ENCODE peak calls at places on chromosomes 4 and X, in ten cellular contexts. A, W, N, F, L, H, D, T, U and R are unnamed samples.

GRCh38 chrX:11407331-11408110 is 114.3 kb downstream of the AMELX start:
- DNase-seq in W (no peak), T (peak), H (no peak), F (no peak), U (no peak), N (no peak), A (no peak), D (no peak), L (no peak), R (no peak)

GRCh38 chr4:87502580-87503238 is 26.5 kb downstream of the SPARCL1 start:
- DNase-seq in U (no peak), F (peak), N (no peak), W (peak), T (peak), D (no peak), H (no peak), L (no peak), A (no peak), R (peak)

GRCh38 chr4:88706574-88706973 is 8.9 kb upstream of the NAP1L5 start:
- DNase-seq in F (peak), N (peak), U (no peak), T (peak), A (peak), W (peak), D (peak), H (no peak), L (peak), R (peak)

GRCh38 chr4:2825740-2826139 is 17.9 kb upstream of the ADD1 start:
- DNase-seq in T (no peak), H (no peak), U (peak), L (no peak), D (peak), N (no peak), W (no peak), A (no peak), F (no peak), R (no peak)

GRCh38 chr4:86934772-86935498 is at the start of gene AFF1:
- DNase-seq in D (peak), N (peak), H (peak), A (peak), L (peak), T (peak), U (peak), F (peak), W (peak), R (peak)

GRCh38 chr4:134624365-134624764 is 422.8 kb upstream of the PABPC4L start:
- DNase-seq in U (no peak), D (no peak), H (no peak), N (no peak), T (no peak), F (no peak), L (no peak), A (no peak), W (no peak), R (no peak)

GRCh38 chrX:153864561-153865320 is 21.2 kb downstream of the L1CAM start:
- DNase-seq in U (no peak), H (no peak), T (no peak), D (no peak), L (no peak), N (no peak), W (no peak), A (no peak), F (no peak), R (no peak)

GRCh38 chrX:154761977-154762528 is 611 bp upstream of the DKC1 start:
- DNase-seq in N (no peak), W (no peak), D (no peak), H (no peak), F (no peak), L (no peak), T (no peak), A (peak), U (no peak), R (no peak)

GRCh38 chrX:103941201-103941975 is 21.0 kb upstream of the TMSB15B start:
- DNase-seq in W (peak), U (no peak), A (no peak), D (no peak), H (no peak), T (peak), L (no peak), F (peak), N (peak), R (peak)

GRCh38 chrX:121308276-121308805 is 260.9 kb downstream of the GLUD2 start:
- DNase-seq in L (peak), A (peak), N (peak), U (no peak), W (peak), D (no peak), H (no peak), F (peak), T (no peak), R (peak)

GRCh38 chr4:124111922-124112321 is 600.6 kb downstream of the ANKRD50 start:
- DNase-seq in U (no peak), D (no peak), H (no peak), F (peak), A (peak), W (peak), N (peak), L (no peak), T (peak), R (peak)

GRCh38 chr4:105715692-105716278 is 7.2 kb downstream of the GSTCD start:
- DNase-seq in F (peak), T (peak), H (no peak), N (peak), W (peak), L (no peak), A (no peak), U (no peak), D (no peak), R (peak)

GRCh38 chrX:150219374-150220185 is 143.5 kb upstream of the MAMLD1 start:
- DNase-seq in F (no peak), A (no peak), L (no peak), U (no peak), N (peak), D (no peak), W (no peak), H (no peak), T (peak), R (peak)

GRCh38 chr4:147355849-147356248 is 125.0 kb upstream of the EDNRA start:
- DNase-seq in D (no peak), H (no peak), T (peak), U (no peak), F (peak), N (peak), A (no peak), L (no peak), W (peak), R (peak)

GRCh38 chr4:147777456-147778091 is 45.7 kb downstream of the ARHGAP10 start:
- DNase-seq in N (no peak), T (peak), D (no peak), F (no peak), U (no peak), L (no peak), A (no peak), H (no peak), W (peak), R (peak)

GRCh38 chr4:149781150-149781549 is 34.5 kb downstream of the IQCM start:
- DNase-seq in D (no peak), F (peak), U (no peak), W (peak), N (peak), H (no peak), L (no peak), T (peak), A (no peak), R (peak)

GRCh38 chr4:3434891-3435683 is 6.7 kb upstream of the HGFAC start:
- DNase-seq in H (no peak), F (no peak), N (no peak), L (no peak), D (peak), T (no peak), A (no peak), U (no peak), W (no peak), R (no peak)

GRCh38 chr4:166172619-166173018 is 299.6 kb downstream of the TLL1 start:
- DNase-seq in N (no peak), L (no peak), D (no peak), W (no peak), H (no peak), U (no peak), F (no peak), A (no peak), T (no peak), R (no peak)

GRCh38 chr4:55216871-55217635 is 91.7 kb upstream of the KDR start:
- DNase-seq in A (no peak), D (no peak), N (no peak), F (peak), L (no peak), U (no peak), T (no peak), H (no peak), W (peak), R (no peak)

GRCh38 chr4:5710962-5711478 is at the start of gene EVC:
- DNase-seq in U (peak), H (peak), N (peak), L (peak), W (peak), A (peak), T (peak), D (peak), F (peak), R (peak)

GRCh38 chr4:6613676-6614651 is 26.5 kb upstream of the MRFAP1 start:
- DNase-seq in A (no peak), L (no peak), D (no peak), W (no peak), U (no peak), N (no peak), T (no peak), H (no peak), F (no peak), R (no peak)

GRCh38 chr4:145815626-145816025 is 123.0 kb downstream of the ZNF827 start:
- DNase-seq in D (no peak), T (peak), L (no peak), A (no peak), N (peak), F (no peak), U (no peak), H (no peak), W (no peak), R (no peak)

GRCh38 chr4:48081196-48081595 is 52.9 kb downstream of the TXK start:
- DNase-seq in D (no peak), W (no peak), L (no peak), N (peak), A (no peak), T (peak), H (no peak), U (no peak), F (peak), R (peak)

GRCh38 chrX:114028907-114029662 is 554.8 kb upstream of the HTR2C start:
- DNase-seq in D (no peak), L (no peak), T (no peak), W (no peak), U (no peak), H (no peak), A (no peak), F (no peak), N (no peak), R (no peak)

GRCh38 chr4:70901607-70901983 is 574 bp upstream of the MOB1B start:
- DNase-seq in A (no peak), U (no peak), T (no peak), D (no peak), N (no peak), F (no peak), W (peak), L (no peak), H (no peak), R (no peak)

GRCh38 chrX:17692709-17693346 is 44.5 kb upstream of the SCML1 start:
- DNase-seq in W (peak), T (peak), D (no peak), N (peak), L (no peak), U (no peak), A (no peak), F (peak), H (no peak), R (peak)

GRCh38 chr4:17066972-17067371 is 168.5 kb upstream of the LDB2 start:
- DNase-seq in D (peak), A (no peak), N (peak), U (no peak), T (peak), F (peak), L (peak), H (no peak), W (peak), R (peak)

GRCh38 chr4:182062458-182062857 is 180.7 kb upstream of the TENM3 start:
- DNase-seq in F (no peak), U (no peak), T (no peak), A (no peak), H (no peak), L (no peak), N (no peak), W (no peak), D (no peak), R (no peak)

GRCh38 chrX:45756562-45756961 is 555.9 kb upstream of the DIPK2B start:
- DNase-seq in W (no peak), D (no peak), A (no peak), H (no peak), U (no peak), N (peak), T (no peak), F (no peak), L (no peak), R (peak)
- H3K4me3 ChIP-seq in W (no peak), D (no peak), A (no peak), H (no peak), U (no peak), N (no peak), T (no peak), F (no peak), L (no peak), R (no peak)

DNA sequence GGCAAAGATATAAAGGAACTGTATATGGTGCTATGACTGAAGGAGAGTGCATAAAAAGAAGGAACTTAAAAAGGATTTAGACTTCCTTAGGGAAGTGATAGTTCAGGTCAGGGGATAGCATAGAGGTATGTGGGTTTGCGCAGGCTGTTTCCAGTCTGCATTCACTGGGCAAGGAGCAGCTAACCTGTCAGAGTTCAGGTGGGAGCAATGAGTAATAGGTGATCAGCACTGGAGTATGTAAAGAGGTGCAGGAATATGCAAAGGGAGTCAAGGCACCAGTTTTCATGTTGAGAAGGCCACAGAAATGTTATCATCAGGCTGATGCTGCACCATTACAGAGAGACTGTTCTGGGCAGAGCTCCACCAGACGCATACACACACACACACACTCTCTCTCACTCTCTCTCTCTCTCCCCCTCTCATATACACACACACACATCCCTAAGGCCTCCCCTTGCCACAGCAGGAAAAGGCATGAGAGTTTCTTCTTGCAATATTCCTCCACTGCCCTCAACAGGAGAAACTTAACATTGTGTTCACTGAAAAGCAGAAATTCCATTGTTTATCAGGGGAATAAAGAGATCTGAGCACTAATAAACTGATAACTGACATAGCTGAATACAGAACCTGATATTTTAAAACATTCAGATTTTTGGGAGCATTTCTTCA is 256.4 kb upstream of the GRID2 start:
- DNase-seq in W (peak), T (peak), L (no peak), H (no peak), U (no peak), N (peak), F (peak), D (no peak), A (no peak), R (peak)
- TF ChIP-seq CTCF in W (peak), T (peak), L (no peak), H (no peak), U (no peak), N (peak), F (peak), D (no peak), A (no peak), R (no peak)

DNA sequence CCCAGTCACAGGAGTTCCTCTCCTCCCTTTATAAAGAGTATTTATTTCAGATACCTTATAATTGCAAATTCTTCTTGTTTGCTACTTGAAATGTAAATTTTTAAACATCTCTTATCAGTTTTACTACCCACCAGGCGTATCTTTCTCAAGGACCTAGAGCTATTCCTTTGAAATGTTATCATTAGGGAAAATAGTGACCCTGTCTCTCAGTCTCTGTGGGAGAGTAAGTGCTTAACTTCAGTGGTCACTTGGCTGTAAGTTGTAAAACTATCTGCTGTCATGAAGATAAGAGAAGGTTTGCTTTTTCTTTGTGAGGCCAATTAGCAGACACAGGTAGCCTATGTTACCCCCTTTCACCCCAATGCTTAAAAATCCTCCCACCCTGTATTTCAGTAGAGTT is 241.6 kb downstream of the TACR3 start:
- DNase-seq in L (no peak), N (no peak), H (no peak), T (no peak), U (no peak), F (no peak), D (no peak), W (no peak), A (no peak), R (no peak)
- H3K4me3 ChIP-seq in L (no peak), N (no peak), H (no peak), T (no peak), U (no peak), F (no peak), D (no peak), W (no peak), A (no peak), R (no peak)

GRCh38 chrX:57453901-57454300 is 137.9 kb upstream of the ZXDB start:
- DNase-seq in F (peak), T (peak), N (no peak), U (no peak), A (peak), L (no peak), H (no peak), W (peak), D (no peak), R (peak)
- TF ChIP-seq CTCF in F (peak), T (peak), N (no peak), U (no peak), A (no peak), L (no peak), H (peak), W (peak), D (no peak), R (peak)

DNA sequence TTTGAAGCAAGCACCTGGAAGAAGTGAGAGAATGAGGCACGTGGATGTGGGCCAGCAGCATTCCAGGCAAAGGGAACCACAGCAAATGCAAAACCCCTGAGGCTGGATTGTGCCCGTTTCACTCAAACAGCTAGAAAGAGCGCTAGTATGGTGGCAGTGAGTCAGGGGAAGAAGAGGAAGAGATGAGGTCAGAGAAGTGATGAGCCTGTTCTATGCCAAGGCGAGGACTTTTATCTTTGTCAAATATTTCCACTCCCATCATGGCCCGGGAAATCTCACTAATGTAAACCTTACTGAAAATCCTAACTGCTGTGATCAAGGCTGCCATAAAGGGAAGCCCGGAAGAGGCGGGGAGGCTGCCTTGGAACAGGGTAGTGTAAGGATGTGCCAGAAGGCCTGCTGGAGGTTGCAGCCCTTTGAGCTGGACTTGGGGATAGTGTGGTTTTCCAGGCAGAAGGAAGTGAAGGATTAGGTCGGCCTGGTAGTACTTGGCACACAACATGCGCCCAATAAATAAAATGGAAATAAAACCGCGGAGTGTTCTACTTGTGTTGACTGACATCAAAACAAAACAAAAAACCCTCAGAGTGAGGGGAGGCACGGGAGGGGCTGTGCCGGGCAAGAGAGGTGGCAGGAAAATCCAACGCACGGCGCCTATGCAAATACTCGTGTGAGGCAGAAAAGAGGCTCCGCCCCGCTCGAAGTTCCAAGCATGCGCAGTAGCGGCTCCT is 1.2 kb upstream of the CDK16 start:
- DNase-seq in T (peak), H (peak), U (peak), L (peak), A (no peak), F (peak), D (no peak), W (peak), N (no peak), R (peak)
- H3K4me3 ChIP-seq in T (peak), H (no peak), U (peak), L (peak), A (peak), F (peak), D (peak), W (peak), N (peak), R (no peak)

DNA sequence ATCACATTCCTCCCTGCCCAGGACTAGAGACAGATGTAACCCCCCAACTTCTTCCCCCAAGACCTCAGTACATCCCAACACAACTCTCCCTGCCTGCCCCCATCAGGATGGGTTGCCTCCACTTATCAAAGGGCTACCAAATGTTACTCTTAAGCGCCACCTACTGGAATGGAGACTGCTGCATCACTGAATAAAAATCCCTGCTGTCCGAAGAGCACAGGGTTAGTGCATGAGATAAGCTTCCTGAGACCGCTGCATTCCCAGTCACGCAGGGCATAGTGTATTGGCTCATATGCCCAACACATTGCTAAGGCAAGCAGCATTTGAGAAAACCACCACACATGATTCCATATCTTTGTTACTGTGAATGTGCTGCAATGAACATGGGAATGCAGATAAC is 544.5 kb downstream of the PPP4R3C start:
- DNase-seq in A (peak), W (peak), N (no peak), F (peak), T (no peak), D (no peak), H (no peak), L (no peak), U (no peak), R (peak)
- TF ChIP-seq CTCF in A (no peak), W (peak), N (peak), F (peak), T (no peak), D (peak), H (no peak), L (no peak), U (no peak), R (peak)

DNA sequence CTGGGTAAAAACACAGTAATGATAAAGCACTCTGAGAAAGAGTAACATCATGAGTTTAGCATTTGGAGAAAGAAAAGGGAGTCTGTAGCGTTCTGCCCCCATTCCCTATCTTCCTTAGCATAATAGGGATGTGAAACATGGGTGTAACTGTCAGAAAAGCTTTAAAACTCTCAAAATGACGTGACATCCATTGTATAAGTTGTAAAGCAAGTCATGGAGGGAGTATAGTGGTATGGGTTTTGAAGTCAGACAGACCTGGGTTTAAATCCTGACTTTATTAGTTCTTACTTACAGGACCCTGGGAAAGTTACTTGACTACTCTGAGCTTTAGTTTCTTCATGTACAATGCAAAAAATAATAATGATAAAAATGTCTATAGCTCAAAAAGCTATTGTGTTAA is 17.1 kb downstream of the FBXO8 start:
- DNase-seq in H (no peak), U (no peak), L (no peak), T (no peak), N (no peak), W (no peak), F (no peak), D (no peak), A (no peak), R (no peak)
- H3K4me3 ChIP-seq in H (no peak), U (no peak), L (no peak), T (no peak), N (no peak), W (no peak), F (no peak), D (no peak), A (no peak), R (no peak)